ENCODE peak calls at places on chromosomes 6 and 20, in four cellular contexts. W is HepG2, Y is GM12878, G is K562. N is an unnamed sample.

GRCh38 chr6:54099201-54099600 is 12.0 kb upstream of the MLIP start:
- DNase-seq in G (no peak), W (no peak), Y (no peak), N (no peak)

GRCh38 chr20:43191946-43192847 is 2.5 kb upstream of the PTPRT start:
- DNase-seq in Y (no peak), W (peak; percentile 16), G (peak; percentile 28), N (peak; percentile 48)

GRCh38 chr6:79672631-79673065 is 41.5 kb downstream of the SH3BGRL2 start:
- DNase-seq in W (peak; percentile 76), Y (no peak), G (peak; percentile 16), N (no peak)

GRCh38 chr6:156167289-156168076 is 609.7 kb upstream of the ARID1B start:
- DNase-seq in W (no peak), G (no peak), Y (no peak), N (no peak)

GRCh38 chr6:125867483-125867935 is 76.7 kb downstream of the NCOA7 start:
- DNase-seq in Y (no peak), W (peak; percentile 24), G (no peak), N (no peak)

GRCh38 chr6:127893541-127893940 is 7.3 kb downstream of the THEMIS start:
- DNase-seq in G (no peak), Y (no peak), W (no peak), N (no peak)

GRCh38 chr20:24462461-24463010 is 6.9 kb upstream of the SYNDIG1 start:
- DNase-seq in G (no peak), Y (no peak), W (no peak), N (no peak)

GRCh38 chr6:168355716-168356522 is 36.3 kb upstream of the DACT2 start:
- DNase-seq in Y (no peak), G (peak; percentile 83), W (peak; percentile 49), N (peak; percentile 75)

GRCh38 chr6:55239099-55239498 is 64.8 kb downstream of the HCRTR2 start:
- DNase-seq in G (no peak), Y (no peak), W (no peak), N (no peak)

GRCh38 chr6:30122515-30122914 is 9.6 kb upstream of the TRIM31 start:
- DNase-seq in Y (no peak), G (no peak), W (no peak), N (no peak)

GRCh38 chr6:167565388-167565787 is 240.5 kb downstream of the TTLL2 start:
- DNase-seq in G (no peak), Y (no peak), W (no peak), N (no peak)

GRCh38 chr20:58228484-58229197 is at the start of gene ANKRD60:
- DNase-seq in G (peak; percentile 50), W (no peak), Y (no peak), N (no peak)

GRCh38 chr6:129340983-129341382 is 369.0 kb downstream of the ARHGAP18 start:
- DNase-seq in W (no peak), Y (no peak), G (no peak), N (no peak)

GRCh38 chr6:166105341-166106075 is 62.1 kb downstream of the TBXT start:
- DNase-seq in G (no peak), Y (no peak), W (no peak), N (no peak)

GRCh38 chr6:6657085-6657819 is 68.7 kb downstream of the LY86 start:
- DNase-seq in W (no peak), Y (no peak), G (no peak), N (no peak)

GRCh38 chr6:111971181-111971829 is 82.6 kb upstream of the CCN6 start:
- DNase-seq in Y (no peak), G (no peak), W (no peak), N (no peak)

GRCh38 chr6:136886110-136886509 is 36.0 kb upstream of the SLC35D3 start:
- DNase-seq in Y (no peak), G (peak; percentile 20), W (peak; percentile 9), N (no peak)

DNA sequence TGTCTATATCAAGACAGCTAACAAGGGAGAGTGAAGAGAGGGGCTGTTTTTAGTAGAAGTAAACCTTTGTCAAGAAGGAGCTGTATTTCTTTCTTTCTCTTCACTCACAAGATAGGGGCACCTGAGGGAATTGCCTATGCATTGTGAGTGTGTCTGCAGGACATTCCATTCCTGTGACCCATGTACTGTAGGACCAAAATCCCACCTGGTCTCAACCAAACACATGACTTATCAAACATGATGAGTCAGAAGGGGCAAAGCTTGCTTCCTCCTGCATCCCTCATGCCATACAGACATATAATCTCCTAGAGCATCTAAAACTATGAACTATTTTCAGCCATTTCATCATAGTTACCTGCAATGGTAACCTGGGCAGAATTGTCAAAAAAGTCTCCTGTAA is 21.8 kb downstream of the PKHD1 start:
- DNase-seq in G (no peak), Y (no peak), W (peak; percentile 12), N (no peak)
- TF ChIP-seq FOXK2 in G (no peak), Y (no peak), W (no peak), N (no peak)

GRCh38 chr20:48332555-48332954 is 495.2 kb downstream of the PREX1 start:
- DNase-seq in G (no peak), Y (no peak), W (no peak), N (no peak)

GRCh38 chr20:48329216-48329615 is 498.6 kb downstream of the PREX1 start:
- DNase-seq in Y (no peak), G (no peak), W (no peak), N (no peak)

GRCh38 chr20:48331518-48332286 is 496.1 kb downstream of the PREX1 start:
- DNase-seq in G (no peak), W (no peak), Y (no peak), N (no peak)

GRCh38 chr20:48326868-48327267 is 500.9 kb downstream of the PREX1 start:
- DNase-seq in G (no peak), Y (no peak), W (no peak), N (no peak)

GRCh38 chr20:48329676-48330644 is 497.8 kb downstream of the PREX1 start:
- DNase-seq in W (peak; percentile 32), Y (no peak), G (peak; percentile 49), N (peak; percentile 51)
- TF ChIP-seq FOXK2 in W (no peak), Y (no peak), G (no peak), N (no peak)

DNA sequence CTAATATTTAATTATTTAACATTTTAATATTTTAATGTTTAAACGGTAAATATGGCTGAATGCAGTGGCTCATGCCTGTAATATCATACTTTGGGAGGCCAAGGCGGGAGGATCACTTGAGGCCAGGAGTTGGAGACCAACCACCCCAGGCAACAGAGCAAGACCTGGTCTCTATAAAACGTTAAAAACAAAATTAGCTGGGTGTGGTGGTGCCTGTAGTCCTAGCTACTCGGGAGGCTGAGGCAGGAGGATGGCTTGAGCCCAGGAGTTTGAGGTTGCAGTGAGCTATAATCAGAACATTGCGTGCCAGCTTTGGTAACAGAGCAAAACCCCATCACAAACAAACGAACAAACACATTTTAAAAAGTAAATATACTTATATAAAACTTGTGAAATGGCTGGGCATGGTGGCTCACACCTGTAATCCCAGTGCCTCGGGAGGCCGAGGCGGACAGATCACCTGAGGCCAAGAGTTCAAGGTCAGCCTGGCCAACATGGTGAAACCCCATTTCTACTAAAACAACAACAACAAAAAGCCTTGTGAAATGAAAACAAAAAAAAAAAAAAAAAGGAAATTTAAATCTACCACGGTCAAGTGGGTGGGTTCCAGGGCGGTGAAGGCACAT is 8.2 kb downstream of the SRXN1 start:
- DNase-seq in Y (no peak), G (no peak), W (no peak), N (no peak)
- TF ChIP-seq FOXK2 in Y (no peak), G (no peak), W (no peak), N (no peak)

DNA sequence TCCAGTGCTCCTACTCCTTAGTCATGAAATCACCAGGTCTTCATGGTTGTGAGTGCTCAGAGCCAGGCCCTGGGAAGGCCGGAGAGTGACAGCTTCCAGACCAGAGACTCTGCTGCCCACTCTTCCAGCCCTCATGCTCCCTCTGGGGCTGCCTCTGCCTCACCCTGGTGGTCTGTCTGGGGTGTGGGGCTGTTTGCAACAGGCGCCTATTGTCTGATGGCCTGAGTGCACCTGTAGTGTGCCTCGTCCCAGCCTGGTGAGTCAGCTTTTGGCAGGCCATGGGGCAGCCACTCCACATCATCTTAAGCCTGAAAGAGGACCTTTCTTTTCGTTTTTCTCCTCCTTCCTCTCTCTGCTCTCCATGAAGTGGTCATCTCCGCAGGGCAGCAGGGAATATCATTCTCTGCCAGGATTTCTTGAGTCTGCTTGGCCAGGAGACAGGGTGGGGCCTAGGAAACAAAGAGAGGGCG is 173.8 kb downstream of the VEGFA start:
- DNase-seq in Y (no peak), G (no peak), W (no peak), N (no peak)
- TF ChIP-seq FOXK2 in Y (no peak), G (no peak), W (no peak), N (no peak)

GRCh38 chr20:33433875-33434274 is 9.7 kb downstream of the SNTA1 start:
- DNase-seq in W (no peak), G (no peak), Y (no peak), N (no peak)

GRCh38 chr20:33433465-33433864 is 10.1 kb downstream of the SNTA1 start:
- DNase-seq in W (no peak), Y (no peak), G (no peak), N (no peak)

GRCh38 chr20:33434434-33434833 is 9.1 kb downstream of the SNTA1 start:
- DNase-seq in G (no peak), W (no peak), Y (no peak), N (no peak)

GRCh38 chr20:33438481-33438880 is 5.1 kb downstream of the SNTA1 start:
- DNase-seq in G (peak; percentile 62), W (no peak), Y (no peak), N (no peak)

DNA sequence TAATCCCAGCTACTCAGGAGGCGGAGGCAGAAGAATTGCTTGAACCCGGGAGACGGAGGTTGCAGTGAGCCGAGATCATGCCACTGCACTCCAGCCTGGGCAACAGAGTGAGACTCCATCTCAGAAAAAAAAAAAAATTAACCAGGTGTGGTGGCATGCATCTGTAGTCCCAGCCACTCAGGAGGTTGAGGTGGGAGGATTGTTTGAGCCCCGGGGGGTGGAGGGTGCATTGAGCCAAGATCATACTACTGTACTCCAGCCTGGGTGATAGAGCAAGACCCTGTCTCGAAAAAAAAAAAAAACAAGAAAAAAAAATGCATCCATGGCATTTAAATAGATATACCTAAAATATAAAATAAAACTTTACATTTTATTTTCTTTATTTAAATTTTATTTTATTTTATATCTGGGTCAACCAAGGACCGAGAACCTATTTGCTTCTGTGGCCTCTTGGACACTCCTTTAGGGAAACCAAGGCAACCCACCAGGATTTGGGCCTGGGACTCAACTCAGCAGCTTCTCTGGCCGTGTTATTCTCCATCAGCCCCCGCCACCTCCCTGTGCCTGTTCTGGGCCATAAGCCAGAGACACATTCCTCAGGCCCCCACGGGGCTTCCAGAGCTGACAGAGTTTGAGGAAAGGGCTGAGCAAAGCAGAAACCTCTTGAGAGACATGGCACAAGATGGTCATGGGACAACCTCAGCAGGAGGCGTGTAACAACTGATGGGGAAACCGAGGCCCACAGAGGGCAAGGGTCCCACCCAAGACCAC is 6.2 kb downstream of the SNTA1 start:
- DNase-seq in W (no peak), G (no peak), Y (no peak), N (no peak)
- TF ChIP-seq FOXK2 in W (no peak), G (no peak), Y (no peak), N (no peak)

GRCh38 chr6:145815875-145816274 is 1.3 kb upstream of the FBXO30 start:
- DNase-seq in G (peak; percentile 35), W (no peak), Y (no peak), N (no peak)
- TF ChIP-seq FOXK2 in G (no peak), W (no peak), Y (no peak), N (no peak)

N was measured in HEK293T.